ENCODE peak calls at places on chromosome 10, in seven cellular contexts. U is head of caudate nucleus, G is foreskin fibroblast, W is epithelial cell of prostate, C is psoas muscle, R is T-helper 1 cell, N is omental fat pad. O is an unnamed sample.
A peak's percentile ranks its signal among the peaks of the same experiment; 100 is the strongest.

GRCh38 chr10:6146921-6147320 is 55.8 kb upstream of the PFKFB3 start:
- DNase-seq in U (no peak), N (no peak), C (no peak), W (no peak), R (no peak), G (no peak), O (no peak)

GRCh38 chr10:24625778-24626177 is 97.9 kb downstream of the ARHGAP21 start:
- DNase-seq in C (no peak), W (no peak), G (no peak), U (no peak), R (no peak), N (no peak), O (no peak)

GRCh38 chr10:113492181-113492580 is 60.7 kb upstream of the HABP2 start:
- DNase-seq in R (no peak), U (no peak), C (no peak), N (no peak), W (no peak), G (no peak), O (no peak)

GRCh38 chr10:7855205-7855604 is 36.9 kb downstream of the TAF3 start:
- DNase-seq in C (no peak), G (no peak), W (no peak), N (no peak), U (no peak), R (no peak), O (no peak)

GRCh38 chr10:87092356-87092860 is 2.2 kb downstream of the GLUD1 start:
- DNase-seq in G (peak; percentile 31), C (no peak), W (no peak), U (no peak), R (no peak), N (no peak), O (no peak)

GRCh38 chr10:130804778-130805634 is 506.5 kb downstream of the TCERG1L start:
- DNase-seq in U (no peak), G (no peak), N (no peak), C (no peak), W (no peak), R (no peak), O (no peak)

GRCh38 chr10:13684252-13684791 is 97.6 kb downstream of the PRPF18 start:
- DNase-seq in G (peak; percentile 79), C (peak; percentile 81), U (peak; percentile 49), W (no peak), N (no peak), R (no peak), O (peak; percentile 87)

GRCh38 chr10:76885815-76886214 is 751.8 kb downstream of the KCNMA1 start:
- DNase-seq in C (no peak), U (no peak), N (no peak), W (no peak), G (peak; percentile 50), R (no peak), O (peak; percentile 58)

GRCh38 chr10:120819366-120819765 is 31.8 kb upstream of the WDR11 start:
- DNase-seq in G (no peak), U (no peak), C (no peak), W (no peak), R (no peak), N (no peak), O (no peak)

GRCh38 chr10:21431799-21432198 is 93.7 kb downstream of the SKIDA1 start:
- DNase-seq in R (no peak), C (no peak), U (no peak), W (no peak), G (no peak), N (no peak), O (no peak)

GRCh38 chr10:122189185-122189584 is 81.9 kb upstream of the BTBD16 start:
- DNase-seq in C (no peak), N (no peak), R (no peak), U (no peak), G (no peak), W (no peak), O (no peak)

GRCh38 chr10:5381187-5381586 is 16.4 kb downstream of the UCN3 start:
- DNase-seq in W (no peak), G (peak; percentile 19), C (no peak), N (no peak), U (no peak), R (no peak), O (no peak)

GRCh38 chr10:71439670-71440425 is 43.1 kb downstream of the CDH23 start:
- DNase-seq in R (no peak), N (no peak), W (no peak), G (no peak), C (no peak), U (no peak), O (no peak)

GRCh38 chr10:103254538-103255325 is 9.0 kb downstream of the RPEL1 start:
- DNase-seq in N (no peak), C (no peak), G (peak; percentile 53), R (no peak), W (no peak), U (peak; percentile 43), O (no peak)

GRCh38 chr10:29435809-29436501 is 147.1 kb downstream of the LYZL1 start:
- DNase-seq in G (peak; percentile 50), U (no peak), W (no peak), C (no peak), R (no peak), N (no peak), O (no peak)

GRCh38 chr10:4586756-4587155 is 239.3 kb upstream of the AKR1E2 start:
- DNase-seq in N (no peak), R (no peak), C (no peak), U (no peak), W (no peak), G (peak; percentile 15), O (no peak)

GRCh38 chr10:72274730-72275350 is 1.1 kb downstream of the DDIT4 start:
- DNase-seq in N (peak; percentile 34), G (peak; percentile 89), U (peak; percentile 79), R (peak; percentile 27), W (no peak), C (peak; percentile 93), O (peak; percentile 83)

GRCh38 chr10:133278577-133279265 is 2.1 kb upstream of the ADAM8 start:
- DNase-seq in N (no peak), G (peak; percentile 52), U (no peak), R (peak; percentile 47), W (peak; percentile 72), C (peak; percentile 74), O (peak; percentile 74)

GRCh38 chr10:26780793-26781601 is 79.8 kb downstream of the ABI1 start:
- DNase-seq in R (no peak), G (peak; percentile 87), W (peak; percentile 97), U (no peak), N (no peak), C (no peak), O (no peak)

GRCh38 chr10:21516270-21517131 is 9.0 kb downstream of the SKIDA1 start:
- DNase-seq in N (no peak), R (no peak), G (peak; percentile 86), U (peak; percentile 74), C (peak; percentile 91), W (no peak), O (peak; percentile 80)